ENCODE peak calls at places on chromosome 17, in five cellular contexts. X is AG10803, E is NCI-H1694 treated with DMSO at 0.1 percent for 48 hours, L is H9, N is non-pigmented ciliary epithelial cell. U is an unnamed sample.

GRCh38 chr17:14717849-14718248 is 417.0 kb downstream of the HS3ST3B1 start:
- DNase-seq in X (no peak), E (no peak), L (no peak), N (no peak), U (no peak)

GRCh38 chr17:67481808-67482207 is 104.7 kb downstream of the PITPNC1 start:
- DNase-seq in X (peak; percentile 50), E (no peak), L (no peak), N (no peak), U (no peak)

GRCh38 chr17:32801641-32802040 is 75.3 kb downstream of the MYO1D start:
- DNase-seq in X (no peak), E (no peak), L (no peak), N (no peak), U (no peak)

GRCh38 chr17:82517230-82517865 is 2.2 kb upstream of the FOXK2 start:
- DNase-seq in X (peak; percentile 60), E (no peak), L (no peak), N (no peak), U (no peak)

GRCh38 chr17:39138416-39139136 is 12.9 kb downstream of the PLXDC1 start:
- DNase-seq in X (no peak), E (no peak), L (no peak), N (no peak), U (no peak)

GRCh38 chr17:2053380-2054261 is 1.3 kb upstream of the HIC1 start:
- DNase-seq in X (peak; percentile 76), E (peak; percentile 25), L (peak; percentile 87), N (no peak), U (peak; percentile 66)

GRCh38 chr17:58763263-58763662 is 7.6 kb downstream of the PPM1E start:
- DNase-seq in X (no peak), E (no peak), L (no peak), N (no peak), U (no peak)

GRCh38 chr17:19646788-19647696 is 1.5 kb upstream of the ALDH3A2 start:
- DNase-seq in X (peak; percentile 9), E (no peak), L (peak; percentile 64), N (no peak), U (no peak)

GRCh38 chr17:7029659-7030058 is 6.2 kb upstream of the SLC16A13 start:
- DNase-seq in X (no peak), E (no peak), L (no peak), N (no peak), U (peak; percentile 28)

GRCh38 chr17:22233382-22233781 is 541.1 kb downstream of the KCNJ18 start:
- DNase-seq in X (no peak), E (no peak), L (no peak), N (no peak), U (no peak)

GRCh38 chr17:38557836-38558750 is 47.7 kb downstream of the SRCIN1 start:
- DNase-seq in X (peak; percentile 90), E (peak; percentile 92), L (peak; percentile 99), N (peak; percentile 48), U (peak; percentile 86)

GRCh38 chr17:40180694-40181093 is 3.4 kb downstream of the RAPGEFL1 start:
- DNase-seq in X (no peak), E (no peak), L (no peak), N (no peak), U (no peak)